ENCODE peak calls at places on chromosomes 6 and 20, in nine cellular contexts. One of them, this sample, is unnamed.
A peak's percentile ranks its signal among the peaks of the same experiment; 100 is the strongest.

GRCh38 chr20:50085481-50086365 is 27.2 kb downstream of the UBE2V1 start:
- DNase-seq in T-helper 2 cell: no peak
- DNase-seq in ELR: peak; percentile 82
- DNase-seq in GM03348: peak; percentile 80
- DNase-seq in effector memory CD8-positive, alpha-beta T cell: peak; percentile 38
- DNase-seq in stimulated activated CD8-positive, alpha-beta memory T cell treated with anti-CD3 and anti-CD28 coated beads, Interleukin-2, amount 100 ng/mL, for 48 hours: no peak
- DNase-seq in occipital lobe: no peak
- DNase-seq in H1: no peak
- DNase-seq in activated naive CD8-positive, alpha-beta T cell treated with anti-CD3 and anti-CD28 coated beads, Interleukin-2, amount 50 U/mL, for 24 hours: peak; percentile 22
- DNase-seq in this sample: no peak

GRCh38 chr20:50343125-50343489 is 152.5 kb downstream of the CEBPB start:
- DNase-seq in activated naive CD8-positive, alpha-beta T cell treated with anti-CD3 and anti-CD28 coated beads, Interleukin-2, amount 50 U/mL, for 24 hours: no peak
- DNase-seq in GM03348: no peak
- DNase-seq in H1: no peak
- DNase-seq in T-helper 2 cell: no peak
- DNase-seq in occipital lobe: no peak
- DNase-seq in ELR: no peak
- DNase-seq in effector memory CD8-positive, alpha-beta T cell: no peak
- DNase-seq in stimulated activated CD8-positive, alpha-beta memory T cell treated with anti-CD3 and anti-CD28 coated beads, Interleukin-2, amount 100 ng/mL, for 48 hours: no peak
- DNase-seq in this sample: no peak

GRCh38 chr6:42454428-42454791 is 2.7 kb upstream of the TRERF1 start:
- DNase-seq in H1: no peak
- DNase-seq in T-helper 2 cell: no peak
- DNase-seq in stimulated activated CD8-positive, alpha-beta memory T cell treated with anti-CD3 and anti-CD28 coated beads, Interleukin-2, amount 100 ng/mL, for 48 hours: no peak
- DNase-seq in activated naive CD8-positive, alpha-beta T cell treated with anti-CD3 and anti-CD28 coated beads, Interleukin-2, amount 50 U/mL, for 24 hours: no peak
- DNase-seq in GM03348: no peak
- DNase-seq in occipital lobe: no peak
- DNase-seq in ELR: no peak
- DNase-seq in effector memory CD8-positive, alpha-beta T cell: no peak
- DNase-seq in this sample: peak; percentile 79

GRCh38 chr6:93036835-93037234 is 382.5 kb downstream of the EPHA7 start:
- DNase-seq in H1: no peak
- DNase-seq in occipital lobe: no peak
- DNase-seq in GM03348: no peak
- DNase-seq in ELR: no peak
- DNase-seq in effector memory CD8-positive, alpha-beta T cell: no peak
- DNase-seq in T-helper 2 cell: no peak
- DNase-seq in activated naive CD8-positive, alpha-beta T cell treated with anti-CD3 and anti-CD28 coated beads, Interleukin-2, amount 50 U/mL, for 24 hours: no peak
- DNase-seq in stimulated activated CD8-positive, alpha-beta memory T cell treated with anti-CD3 and anti-CD28 coated beads, Interleukin-2, amount 100 ng/mL, for 48 hours: no peak
- DNase-seq in this sample: no peak

GRCh38 chr20:36526521-36527011 is 14.8 kb upstream of the MYL9 start:
- DNase-seq in H1: no peak
- DNase-seq in activated naive CD8-positive, alpha-beta T cell treated with anti-CD3 and anti-CD28 coated beads, Interleukin-2, amount 50 U/mL, for 24 hours: no peak
- DNase-seq in effector memory CD8-positive, alpha-beta T cell: no peak
- DNase-seq in ELR: no peak
- DNase-seq in stimulated activated CD8-positive, alpha-beta memory T cell treated with anti-CD3 and anti-CD28 coated beads, Interleukin-2, amount 100 ng/mL, for 48 hours: no peak
- DNase-seq in GM03348: no peak
- DNase-seq in T-helper 2 cell: no peak
- DNase-seq in occipital lobe: peak; percentile 59
- DNase-seq in this sample: peak; percentile 90

GRCh38 chr6:69285054-69285453 is 511.8 kb downstream of the LMBRD1 start:
- DNase-seq in occipital lobe: no peak
- DNase-seq in ELR: no peak
- DNase-seq in activated naive CD8-positive, alpha-beta T cell treated with anti-CD3 and anti-CD28 coated beads, Interleukin-2, amount 50 U/mL, for 24 hours: no peak
- DNase-seq in GM03348: no peak
- DNase-seq in stimulated activated CD8-positive, alpha-beta memory T cell treated with anti-CD3 and anti-CD28 coated beads, Interleukin-2, amount 100 ng/mL, for 48 hours: no peak
- DNase-seq in effector memory CD8-positive, alpha-beta T cell: no peak
- DNase-seq in T-helper 2 cell: no peak
- DNase-seq in H1: no peak
- DNase-seq in this sample: no peak

GRCh38 chr20:43931976-43932375 is 17.3 kb downstream of the TOX2 start:
- DNase-seq in stimulated activated CD8-positive, alpha-beta memory T cell treated with anti-CD3 and anti-CD28 coated beads, Interleukin-2, amount 100 ng/mL, for 48 hours: no peak
- DNase-seq in T-helper 2 cell: no peak
- DNase-seq in occipital lobe: no peak
- DNase-seq in H1: no peak
- DNase-seq in GM03348: no peak
- DNase-seq in activated naive CD8-positive, alpha-beta T cell treated with anti-CD3 and anti-CD28 coated beads, Interleukin-2, amount 50 U/mL, for 24 hours: no peak
- DNase-seq in effector memory CD8-positive, alpha-beta T cell: no peak
- DNase-seq in ELR: no peak
- DNase-seq in this sample: no peak

GRCh38 chr6:130215526-130215925 is 7.2 kb downstream of the SAMD3 start:
- DNase-seq in GM03348: no peak
- DNase-seq in ELR: no peak
- DNase-seq in H1: no peak
- DNase-seq in T-helper 2 cell: no peak
- DNase-seq in effector memory CD8-positive, alpha-beta T cell: peak; percentile 55
- DNase-seq in activated naive CD8-positive, alpha-beta T cell treated with anti-CD3 and anti-CD28 coated beads, Interleukin-2, amount 50 U/mL, for 24 hours: no peak
- DNase-seq in stimulated activated CD8-positive, alpha-beta memory T cell treated with anti-CD3 and anti-CD28 coated beads, Interleukin-2, amount 100 ng/mL, for 48 hours: no peak
- DNase-seq in occipital lobe: no peak
- DNase-seq in this sample: no peak

GRCh38 chr6:104325341-104326172 is 534.2 kb downstream of the HACE1 start:
- DNase-seq in GM03348: peak; percentile 46
- DNase-seq in H1: no peak
- DNase-seq in occipital lobe: no peak
- DNase-seq in ELR: peak; percentile 59
- DNase-seq in activated naive CD8-positive, alpha-beta T cell treated with anti-CD3 and anti-CD28 coated beads, Interleukin-2, amount 50 U/mL, for 24 hours: no peak
- DNase-seq in effector memory CD8-positive, alpha-beta T cell: no peak
- DNase-seq in stimulated activated CD8-positive, alpha-beta memory T cell treated with anti-CD3 and anti-CD28 coated beads, Interleukin-2, amount 100 ng/mL, for 48 hours: no peak
- DNase-seq in T-helper 2 cell: no peak
- DNase-seq in this sample: no peak

GRCh38 chr6:166839006-166839405 is 117.3 kb downstream of the RNASET2 start:
- DNase-seq in occipital lobe: no peak
- DNase-seq in activated naive CD8-positive, alpha-beta T cell treated with anti-CD3 and anti-CD28 coated beads, Interleukin-2, amount 50 U/mL, for 24 hours: no peak
- DNase-seq in ELR: no peak
- DNase-seq in T-helper 2 cell: no peak
- DNase-seq in H1: no peak
- DNase-seq in effector memory CD8-positive, alpha-beta T cell: no peak
- DNase-seq in GM03348: no peak
- DNase-seq in stimulated activated CD8-positive, alpha-beta memory T cell treated with anti-CD3 and anti-CD28 coated beads, Interleukin-2, amount 100 ng/mL, for 48 hours: no peak
- DNase-seq in this sample: no peak

GRCh38 chr6:10759884-10760329 is 12.3 kb downstream of the TMEM14B start:
- DNase-seq in effector memory CD8-positive, alpha-beta T cell: no peak
- DNase-seq in activated naive CD8-positive, alpha-beta T cell treated with anti-CD3 and anti-CD28 coated beads, Interleukin-2, amount 50 U/mL, for 24 hours: no peak
- DNase-seq in stimulated activated CD8-positive, alpha-beta memory T cell treated with anti-CD3 and anti-CD28 coated beads, Interleukin-2, amount 100 ng/mL, for 48 hours: no peak
- DNase-seq in occipital lobe: no peak
- DNase-seq in GM03348: peak; percentile 58
- DNase-seq in ELR: peak; percentile 97
- DNase-seq in H1: no peak
- DNase-seq in T-helper 2 cell: no peak
- DNase-seq in this sample: no peak

GRCh38 chr20:63833776-63834544 is 2.9 kb upstream of the ZBTB46 start:
- DNase-seq in effector memory CD8-positive, alpha-beta T cell: no peak
- DNase-seq in stimulated activated CD8-positive, alpha-beta memory T cell treated with anti-CD3 and anti-CD28 coated beads, Interleukin-2, amount 100 ng/mL, for 48 hours: no peak
- DNase-seq in H1: no peak
- DNase-seq in activated naive CD8-positive, alpha-beta T cell treated with anti-CD3 and anti-CD28 coated beads, Interleukin-2, amount 50 U/mL, for 24 hours: no peak
- DNase-seq in occipital lobe: no peak
- DNase-seq in GM03348: no peak
- DNase-seq in T-helper 2 cell: no peak
- DNase-seq in ELR: no peak
- DNase-seq in this sample: no peak

GRCh38 chr6:71727632-71728294 is 158.6 kb upstream of the RIMS1 start:
- DNase-seq in GM03348: peak; percentile 5
- DNase-seq in H1: no peak
- DNase-seq in T-helper 2 cell: no peak
- DNase-seq in stimulated activated CD8-positive, alpha-beta memory T cell treated with anti-CD3 and anti-CD28 coated beads, Interleukin-2, amount 100 ng/mL, for 48 hours: no peak
- DNase-seq in ELR: no peak
- DNase-seq in activated naive CD8-positive, alpha-beta T cell treated with anti-CD3 and anti-CD28 coated beads, Interleukin-2, amount 50 U/mL, for 24 hours: no peak
- DNase-seq in occipital lobe: no peak
- DNase-seq in effector memory CD8-positive, alpha-beta T cell: no peak
- DNase-seq in this sample: no peak

GRCh38 chr6:45966340-45966739 is 49.3 kb downstream of the CLIC5 start:
- DNase-seq in activated naive CD8-positive, alpha-beta T cell treated with anti-CD3 and anti-CD28 coated beads, Interleukin-2, amount 50 U/mL, for 24 hours: no peak
- DNase-seq in ELR: no peak
- DNase-seq in H1: no peak
- DNase-seq in occipital lobe: no peak
- DNase-seq in T-helper 2 cell: no peak
- DNase-seq in effector memory CD8-positive, alpha-beta T cell: no peak
- DNase-seq in GM03348: no peak
- DNase-seq in stimulated activated CD8-positive, alpha-beta memory T cell treated with anti-CD3 and anti-CD28 coated beads, Interleukin-2, amount 100 ng/mL, for 48 hours: no peak
- DNase-seq in this sample: no peak

GRCh38 chr6:63565058-63565726 is 7.1 kb upstream of the LOC128125822 start:
- DNase-seq in occipital lobe: no peak
- DNase-seq in H1: no peak
- DNase-seq in activated naive CD8-positive, alpha-beta T cell treated with anti-CD3 and anti-CD28 coated beads, Interleukin-2, amount 50 U/mL, for 24 hours: no peak
- DNase-seq in T-helper 2 cell: no peak
- DNase-seq in GM03348: no peak
- DNase-seq in effector memory CD8-positive, alpha-beta T cell: no peak
- DNase-seq in stimulated activated CD8-positive, alpha-beta memory T cell treated with anti-CD3 and anti-CD28 coated beads, Interleukin-2, amount 100 ng/mL, for 48 hours: no peak
- DNase-seq in ELR: peak; percentile 30
- DNase-seq in this sample: no peak

GRCh38 chr6:134060491-134061106 is 8.2 kb upstream of the SLC2A12 start:
- DNase-seq in H1: no peak
- DNase-seq in occipital lobe: no peak
- DNase-seq in ELR: peak; percentile 84
- DNase-seq in activated naive CD8-positive, alpha-beta T cell treated with anti-CD3 and anti-CD28 coated beads, Interleukin-2, amount 50 U/mL, for 24 hours: no peak
- DNase-seq in stimulated activated CD8-positive, alpha-beta memory T cell treated with anti-CD3 and anti-CD28 coated beads, Interleukin-2, amount 100 ng/mL, for 48 hours: no peak
- DNase-seq in T-helper 2 cell: no peak
- DNase-seq in GM03348: peak; percentile 85
- DNase-seq in effector memory CD8-positive, alpha-beta T cell: no peak
- DNase-seq in this sample: no peak

GRCh38 chr6:76639941-76640340 is 567.5 kb upstream of the IMPG1 start:
- DNase-seq in effector memory CD8-positive, alpha-beta T cell: no peak
- DNase-seq in occipital lobe: no peak
- DNase-seq in ELR: no peak
- DNase-seq in GM03348: no peak
- DNase-seq in stimulated activated CD8-positive, alpha-beta memory T cell treated with anti-CD3 and anti-CD28 coated beads, Interleukin-2, amount 100 ng/mL, for 48 hours: no peak
- DNase-seq in activated naive CD8-positive, alpha-beta T cell treated with anti-CD3 and anti-CD28 coated beads, Interleukin-2, amount 50 U/mL, for 24 hours: no peak
- DNase-seq in H1: no peak
- DNase-seq in T-helper 2 cell: no peak
- DNase-seq in this sample: no peak

GRCh38 chr6:144661101-144661806 is 376.1 kb downstream of the UTRN start:
- DNase-seq in effector memory CD8-positive, alpha-beta T cell: no peak
- DNase-seq in activated naive CD8-positive, alpha-beta T cell treated with anti-CD3 and anti-CD28 coated beads, Interleukin-2, amount 50 U/mL, for 24 hours: no peak
- DNase-seq in T-helper 2 cell: no peak
- DNase-seq in GM03348: no peak
- DNase-seq in H1: no peak
- DNase-seq in ELR: peak; percentile 14
- DNase-seq in stimulated activated CD8-positive, alpha-beta memory T cell treated with anti-CD3 and anti-CD28 coated beads, Interleukin-2, amount 100 ng/mL, for 48 hours: no peak
- DNase-seq in occipital lobe: no peak
- DNase-seq in this sample: no peak

This sample was measured in posterior cingulate gyrus.